ENCODE peak calls at places on chromosome 22, in six cellular contexts. S is adrenal gland, X is uterus, G is A549, O is HCT116, A is IMR-90. Z is an unnamed sample.

GRCh38 chr22:28815101-28815500 is 14.7 kb upstream of the XBP1 start:
- DNase-seq in S (no peak), X (no peak), G (no peak), O (no peak), A (no peak), Z (no peak)

GRCh38 chr22:45551310-45552016 is 48.8 kb downstream of the FBLN1 start:
- DNase-seq in S (peak; percentile 76), X (peak; percentile 68), G (no peak), O (no peak), A (no peak), Z (no peak)

GRCh38 chr22:46592390-46592872 is 27.8 kb upstream of the GRAMD4 start:
- DNase-seq in S (no peak), X (no peak), G (no peak), O (no peak), A (peak; percentile 71), Z (peak; percentile 13)

GRCh38 chr22:30198152-30198845 is 48.3 kb downstream of the LIF start:
- DNase-seq in S (no peak), X (no peak), G (no peak), O (no peak), A (peak; percentile 59), Z (no peak)

GRCh38 chr22:24761888-24762675 is 12.4 kb downstream of the PIWIL3 start:
- DNase-seq in S (no peak), X (no peak), G (no peak), O (no peak), A (peak; percentile 30), Z (no peak)

GRCh38 chr22:43481528-43482309 is 69.9 kb downstream of the MPPED1 start:
- DNase-seq in S (no peak), X (no peak), G (no peak), O (no peak), A (no peak), Z (no peak)

GRCh38 chr22:17164392-17165024 is 5.4 kb upstream of the HDHD5 start:
- DNase-seq in S (no peak), X (no peak), G (peak; percentile 21), O (peak; percentile 37), A (no peak), Z (no peak)

GRCh38 chr22:27746918-27747317 is 54.6 kb downstream of the MN1 start:
- DNase-seq in S (no peak), X (no peak), G (no peak), O (no peak), A (no peak), Z (no peak)

GRCh38 chr22:47089796-47090460 is 327.5 kb downstream of the TBC1D22A start:
- DNase-seq in S (no peak), X (no peak), G (no peak), O (no peak), A (no peak), Z (no peak)

GRCh38 chr22:42648017-42648367 is 1.2 kb downstream of the CYB5R3 start:
- DNase-seq in S (no peak), X (no peak), G (no peak), O (no peak), A (no peak), Z (no peak)

GRCh38 chr22:38186429-38186828 is 4.8 kb upstream of the PLA2G6 start:
- DNase-seq in S (no peak), X (no peak), G (no peak), O (no peak), A (no peak), Z (no peak)

GRCh38 chr22:23213581-23214341 is 33.5 kb downstream of the BCR start:
- DNase-seq in S (no peak), X (no peak), G (no peak), O (no peak), A (no peak), Z (no peak)

GRCh38 chr22:30243671-30244465 is 2.7 kb downstream of the LIF start:
- DNase-seq in S (no peak), X (no peak), G (no peak), O (no peak), A (no peak), Z (no peak)

GRCh38 chr22:23263651-23264555 is 83.6 kb downstream of the BCR start:
- DNase-seq in S (peak; percentile 46), X (no peak), G (no peak), O (no peak), A (no peak), Z (no peak)

GRCh38 chr22:36469094-36469710 is 12.2 kb downstream of the TXN2 start:
- DNase-seq in S (no peak), X (no peak), G (no peak), O (no peak), A (no peak), Z (no peak)
- H3K27ac ChIP-seq in S (peak overlapping the region; percentile 69), X (peak overlapping the region; percentile 96), G (peak overlapping the region; percentile 98), O (no peak overlapping the region), A (peak overlapping the region; percentile 97), Z (peak overlapping the region; percentile 39)

GRCh38 chr22:49946612-49947295 is 13.8 kb upstream of the PIM3 start:
- DNase-seq in S (no peak), X (no peak), G (no peak), O (no peak), A (no peak), Z (no peak)
- H3K27ac ChIP-seq in S (no peak overlapping the region), X (no peak overlapping the region), G (peak overlapping the region; percentile 93), O (peak overlapping the region; percentile 29), A (no peak overlapping the region), Z (no peak overlapping the region)

GRCh38 chr22:50243704-50244419 is 961 bp downstream of the TUBGCP6 start:
- DNase-seq in S (no peak), X (no peak), G (no peak), O (no peak), A (peak; percentile 16), Z (no peak)

GRCh38 chr22:50244420-50245213 is at the start of gene TUBGCP6:
- DNase-seq in S (peak; percentile 95), X (peak; percentile 94), G (peak; percentile 78), O (peak; percentile 83), A (peak; percentile 91), Z (peak; percentile 59)

GRCh38 chr22:50238755-50239154 is 6.1 kb downstream of the TUBGCP6 start:
- DNase-seq in S (no peak), X (no peak), G (no peak), O (no peak), A (no peak), Z (no peak)

GRCh38 chr22:50245214-50246072 is 620 bp upstream of the TUBGCP6 start:
- DNase-seq in S (no peak), X (no peak), G (no peak), O (no peak), A (no peak), Z (no peak)

GRCh38 chr22:50242406-50242949 is 2.3 kb downstream of the TUBGCP6 start:
- DNase-seq in S (no peak), X (no peak), G (no peak), O (no peak), A (no peak), Z (no peak)
- H3K27ac ChIP-seq in S (no peak overlapping the region), X (no peak overlapping the region), G (no peak overlapping the region), O (no peak overlapping the region), A (no peak overlapping the region), Z (no peak overlapping the region)

DNA sequence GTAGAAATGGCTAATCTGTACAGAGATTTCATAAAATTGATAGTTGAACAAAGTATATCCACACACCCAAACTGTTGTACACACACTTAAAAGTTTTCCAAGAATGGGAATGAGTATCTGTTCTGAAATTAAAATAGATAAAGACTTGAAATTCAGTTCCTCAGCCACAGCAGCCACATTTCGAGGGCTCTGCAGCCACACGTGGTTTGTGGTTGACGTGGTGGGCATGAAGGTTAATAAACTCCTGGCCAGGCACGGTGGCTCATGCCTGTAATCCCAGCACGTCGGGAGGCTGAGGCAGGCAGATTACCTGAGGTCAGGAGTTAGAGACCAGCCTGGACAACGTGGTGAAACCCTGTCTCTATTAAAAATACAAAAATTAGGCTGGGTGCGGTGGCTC is 24.0 kb downstream of the TPST2 start:
- DNase-seq in S (no peak), X (no peak), G (no peak), O (no peak), A (no peak), Z (no peak)
- H3K27ac ChIP-seq in S (no peak overlapping the region), X (no peak overlapping the region), G (no peak overlapping the region), O (no peak overlapping the region), A (no peak overlapping the region), Z (no peak overlapping the region)

GRCh38 chr22:50714631-50715179 is 23.3 kb upstream of the ACR start:
- DNase-seq in S (no peak), X (no peak), G (no peak), O (no peak), A (no peak), Z (no peak)
- H3K27ac ChIP-seq in S (no peak overlapping the region), X (no peak overlapping the region), G (no peak overlapping the region), O (no peak overlapping the region), A (no peak overlapping the region), Z (no peak overlapping the region)

DNA sequence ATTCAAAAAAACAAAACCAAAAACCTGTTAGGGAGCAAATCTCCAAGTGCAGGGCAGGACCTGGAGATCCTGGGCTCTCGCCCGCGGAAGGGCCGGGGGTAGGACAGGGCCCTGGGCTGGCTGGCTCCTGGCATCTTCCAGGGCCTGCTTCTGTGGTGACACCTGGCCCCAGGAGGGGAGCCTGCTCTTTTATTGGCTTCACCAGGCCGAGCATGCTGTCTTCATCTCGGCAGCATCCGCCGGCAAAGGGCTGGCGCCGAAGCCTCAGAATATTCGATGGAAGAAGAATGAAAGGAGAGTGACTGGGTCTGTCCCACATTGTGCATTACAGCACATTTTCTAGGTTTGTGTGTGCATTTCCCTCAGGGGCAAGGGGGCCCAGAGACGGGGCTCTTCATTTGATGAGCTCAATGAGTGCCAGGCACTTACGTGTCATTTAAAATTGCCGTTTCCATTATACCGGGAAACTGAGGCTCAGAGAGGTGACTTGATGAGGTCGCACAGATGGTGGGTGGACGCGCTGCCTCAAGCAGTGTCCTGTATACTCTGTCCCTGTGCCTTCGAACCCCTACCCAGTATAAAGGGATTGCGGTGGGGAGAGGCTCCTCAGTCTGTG is 70.0 kb downstream of the RBX1 start:
- DNase-seq in S (peak; percentile 19), X (peak; percentile 20), G (no peak), O (no peak), A (no peak), Z (no peak)
- H3K27ac ChIP-seq in S (peak overlapping the region; percentile 98), X (peak overlapping the region; percentile 99), G (peak overlapping the region; percentile 100), O (peak overlapping the region; percentile 100), A (peak overlapping the region; percentile 65), Z (peak overlapping the region; percentile 52)

DNA sequence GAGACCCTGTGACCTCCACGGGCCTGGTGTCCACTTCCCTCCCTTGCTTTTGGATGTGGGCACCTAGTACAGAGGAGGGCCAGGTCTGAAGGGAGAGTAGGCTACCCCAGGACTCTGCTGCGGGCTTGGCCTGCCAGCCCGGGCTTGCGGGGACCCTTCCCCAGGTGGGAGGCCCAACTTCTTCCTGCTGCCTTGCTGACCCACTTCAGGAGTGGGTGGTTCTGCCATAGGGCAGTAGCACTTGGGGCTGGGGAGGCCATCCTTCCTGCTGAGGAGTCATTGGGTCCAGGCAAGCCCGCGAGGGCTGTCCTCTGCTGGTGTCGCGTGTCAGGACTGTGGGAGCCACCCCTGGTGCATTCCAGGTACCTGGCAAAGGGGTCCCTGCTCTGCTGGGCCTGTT is 1250.0 kb downstream of the BRD1 start:
- DNase-seq in S (no peak), X (no peak), G (no peak), O (no peak), A (no peak), Z (no peak)
- H3K27ac ChIP-seq in S (no peak overlapping the region), X (no peak overlapping the region), G (no peak overlapping the region), O (no peak overlapping the region), A (no peak overlapping the region), Z (no peak overlapping the region)

DNA sequence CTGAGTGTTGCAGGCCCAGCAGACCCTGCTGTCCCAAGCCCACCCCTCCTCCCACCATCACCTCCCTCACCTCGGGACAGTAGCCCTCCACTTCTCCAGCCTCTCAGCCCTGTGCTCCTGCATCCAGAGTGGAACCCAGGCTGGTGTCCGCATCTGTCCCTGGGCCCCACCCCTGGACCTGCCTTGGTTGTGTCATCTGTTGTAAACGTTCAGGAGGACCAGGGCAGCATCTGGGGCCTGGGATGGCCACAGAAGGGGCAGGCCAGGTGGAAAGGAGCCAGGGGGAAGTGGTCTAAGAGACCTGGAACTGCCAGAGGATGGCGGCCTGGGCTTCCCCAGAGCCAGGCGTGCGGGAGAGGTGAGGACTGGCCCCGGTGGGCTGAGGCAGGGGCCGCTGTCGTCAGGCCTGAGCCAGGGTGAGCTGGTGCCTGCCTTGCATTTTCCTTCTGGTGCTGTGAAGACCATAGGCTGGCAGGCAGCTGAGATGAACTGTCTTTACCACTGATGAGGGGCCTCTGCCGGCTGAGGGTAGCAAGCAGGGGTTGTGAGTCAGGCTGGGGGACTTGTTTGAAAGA is 26.1 kb upstream of the MGAT3 start:
- DNase-seq in S (no peak), X (no peak), G (no peak), O (no peak), A (no peak), Z (no peak)
- H3K27ac ChIP-seq in S (peak overlapping the region; percentile 97), X (peak overlapping the region; percentile 73), G (no peak overlapping the region), O (no peak overlapping the region), A (no peak overlapping the region), Z (no peak overlapping the region)